ENCODE peak calls at places on chromosomes 12 and 14, in four cellular contexts. H, W, L and G are unnamed samples.

GRCh38 chr12:109789649-109790048 is 43.5 kb downstream of the TRPV4 start:
- DNase-seq in H (no peak), W (no peak), L (no peak), G (no peak)

GRCh38 chr12:28497889-28498411 is 307.7 kb downstream of the CCDC91 start:
- DNase-seq in H (no peak), W (no peak), L (no peak), G (no peak)

GRCh38 chr14:23544511-23545447 is 6.8 kb downstream of the ZFHX2 start:
- DNase-seq in H (no peak), W (peak), L (no peak), G (peak)

GRCh38 chr14:92676448-92677086 is 71.9 kb downstream of the LGMN start:
- DNase-seq in H (no peak), W (no peak), L (no peak), G (no peak)

GRCh38 chr12:51932218-51933076 is 19.1 kb upstream of the ACVR1B start:
- DNase-seq in H (no peak), W (no peak), L (no peak), G (no peak)

GRCh38 chr12:116628989-116629388 is 69.8 kb downstream of the MAP1LC3B2 start:
- DNase-seq in H (no peak), W (peak), L (no peak), G (no peak)

GRCh38 chr14:54366726-54367707 is 29.8 kb upstream of the CDKN3 start:
- DNase-seq in H (no peak), W (peak), L (no peak), G (peak)

GRCh38 chr14:66405158-66405557 is 81.0 kb upstream of the CCDC196 start:
- DNase-seq in H (no peak), W (no peak), L (no peak), G (no peak)

GRCh38 chr14:101505216-101505970 is 55.9 kb upstream of the DIO3 start:
- DNase-seq in H (no peak), W (no peak), L (no peak), G (no peak)

GRCh38 chr14:81980601-81981310 is 447.1 kb upstream of the SEL1L start:
- DNase-seq in H (no peak), W (no peak), L (no peak), G (no peak)

GRCh38 chr14:23182372-23183014 is 967 bp downstream of the SLC7A8 start:
- DNase-seq in H (no peak), W (peak), L (no peak), G (peak)

GRCh38 chr14:72196237-72196636 is 264.0 kb downstream of the RGS6 start:
- DNase-seq in H (no peak), W (no peak), L (no peak), G (no peak)

GRCh38 chr14:54470701-54471100 is 18.1 kb downstream of the GMFB start:
- DNase-seq in H (no peak), W (no peak), L (no peak), G (peak)

GRCh38 chr12:10395390-10395998 is 5.7 kb upstream of the KLRK1 start:
- DNase-seq in H (no peak), W (no peak), L (no peak), G (no peak)

GRCh38 chr12:45774508-45775162 is 45.1 kb downstream of the ARID2 start:
- DNase-seq in H (no peak), W (no peak), L (no peak), G (no peak)

GRCh38 chr14:55699131-55700057 is 119.4 kb downstream of the KTN1 start:
- DNase-seq in H (no peak), W (peak), L (no peak), G (no peak)

GRCh38 chr14:34078117-34078743 is 127.4 kb upstream of the EGLN3 start:
- DNase-seq in H (no peak), W (no peak), L (peak), G (no peak)

GRCh38 chr12:8689606-8690175 is 8.1 kb upstream of the RIMKLB start:
- DNase-seq in H (no peak), W (no peak), L (no peak), G (no peak)

GRCh38 chr12:89451876-89452275 is 72.7 kb downstream of the GALNT4 start:
- DNase-seq in H (no peak), W (no peak), L (no peak), G (no peak)

GRCh38 chr14:91363776-91364523 is 53.7 kb downstream of the CCDC88C start:
- DNase-seq in H (no peak), W (no peak), L (no peak), G (no peak)

GRCh38 chr14:22147716-22148115 is 441.3 kb downstream of the DAD1 start:
- DNase-seq in H (no peak), W (no peak), L (no peak), G (no peak)

GRCh38 chr12:5868585-5869295 is 76.3 kb downstream of the ANO2 start:
- DNase-seq in H (no peak), W (no peak), L (no peak), G (no peak)

GRCh38 chr14:57362356-57362755 is 28.0 kb upstream of the NAA30 start:
- DNase-seq in H (no peak), W (no peak), L (no peak), G (no peak)

GRCh38 chr12:112664569-112664968 is 127.0 kb upstream of the RPH3A start:
- DNase-seq in H (peak), W (no peak), L (no peak), G (no peak)

GRCh38 chr12:49304161-49304560 is 9.2 kb downstream of the PRPH start:
- DNase-seq in H (no peak), W (peak), L (no peak), G (no peak)

GRCh38 chr12:132517740-132518100 is 27.8 kb downstream of the FBRSL1 start:
- DNase-seq in H (no peak), W (no peak), L (no peak), G (no peak)

GRCh38 chr14:61112506-61112905 is 131.5 kb downstream of the SLC38A6 start:
- DNase-seq in H (no peak), W (no peak), L (no peak), G (no peak)

GRCh38 chr12:93167841-93168492 is 209.8 kb upstream of the NUDT4 start:
- DNase-seq in H (peak), W (no peak), L (no peak), G (no peak)

GRCh38 chr14:92726135-92726932 is 22.1 kb downstream of the LGMN start:
- DNase-seq in H (no peak), W (no peak), L (no peak), G (peak)

GRCh38 chr14:22598896-22599244 is 770 bp downstream of the ABHD4 start:
- DNase-seq in H (no peak), W (peak), L (no peak), G (no peak)

GRCh38 chr12:106136263-106136662 is 2.5 kb downstream of the NUAK1 start:
- DNase-seq in H (peak), W (peak), L (no peak), G (peak)

GRCh38 chr14:77950371-77950770 is 150.5 kb downstream of the ADCK1 start:
- DNase-seq in H (no peak), W (no peak), L (no peak), G (no peak)

GRCh38 chr14:39023939-39024871 is 78.8 kb downstream of the SEC23A start:
- DNase-seq in H (no peak), W (peak), L (no peak), G (no peak)

GRCh38 chr14:95311752-95312151 is 8.0 kb downstream of the CLMN start:
- DNase-seq in H (no peak), W (no peak), L (no peak), G (peak)

GRCh38 chr14:69313176-69313575 is 53.2 kb downstream of the GALNT16 start:
- DNase-seq in H (no peak), W (no peak), L (no peak), G (no peak)

GRCh38 chr14:24289649-24290283 is 9.8 kb downstream of the DHRS1 start:
- DNase-seq in H (no peak), W (no peak), L (no peak), G (no peak)

GRCh38 chr14:103273847-103274615 is 60.0 kb upstream of the EIF5 start:
- DNase-seq in H (no peak), W (no peak), L (no peak), G (no peak)

GRCh38 chr12:47097276-47097896 is 17.6 kb upstream of the AMIGO2 start:
- DNase-seq in H (no peak), W (no peak), L (no peak), G (no peak)

GRCh38 chr12:46433829-46434228 is 61.3 kb upstream of the SLC38A2 start:
- DNase-seq in H (no peak), W (no peak), L (no peak), G (no peak)

GRCh38 chr12:21551811-21552469 is 25.8 kb downstream of the SPX start:
- DNase-seq in H (no peak), W (peak), L (no peak), G (no peak)